ENCODE peak calls at places on chromosome 14, in ten cellular contexts. W, D, A, U, L, P, S, N, Z and Q are unnamed samples.

GRCh38 chr14:62002636-62003035 is 240.4 kb downstream of the SNAPC1 start:
- DNase-seq in W (peak; percentile 1), D (peak; percentile 55), Z (no peak), N (no peak), S (no peak), A (no peak), P (no peak), L (no peak), U (no peak), Q (no peak)

GRCh38 chr14:98853063-98853729 is 418.8 kb downstream of the BCL11B start:
- DNase-seq in S (no peak), U (no peak), N (no peak), Z (no peak), W (no peak), P (no peak), L (no peak), A (no peak), D (no peak), Q (no peak)

GRCh38 chr14:85482549-85482948 is 47.4 kb upstream of the FLRT2 start:
- DNase-seq in A (no peak), S (no peak), N (peak; percentile 75), D (no peak), Z (no peak), P (no peak), L (no peak), W (no peak), U (no peak), Q (no peak)

GRCh38 chr14:73216035-73216434 is 21.3 kb upstream of the PAPLN start:
- DNase-seq in N (no peak), W (no peak), S (no peak), P (no peak), D (no peak), L (no peak), A (no peak), U (no peak), Z (no peak), Q (no peak)

GRCh38 chr14:75234173-75234855 is 44.3 kb upstream of the FOS start:
- DNase-seq in L (no peak), P (no peak), N (peak; percentile 72), Z (peak; percentile 94), A (peak; percentile 48), W (no peak), U (peak; percentile 66), S (peak; percentile 49), D (peak; percentile 90), Q (peak; percentile 90)

GRCh38 chr14:50977863-50978520 is 33.7 kb upstream of the PYGL start:
- DNase-seq in N (no peak), Z (no peak), L (no peak), W (peak; percentile 39), P (no peak), U (no peak), D (no peak), S (no peak), A (no peak), Q (peak; percentile 70)

GRCh38 chr14:79910086-79910485 is 301.2 kb downstream of the DIO2 start:
- DNase-seq in S (no peak), U (no peak), A (no peak), N (no peak), L (no peak), P (no peak), D (no peak), W (no peak), Z (no peak), Q (no peak)

GRCh38 chr14:91866061-91866460 is 1.3 kb downstream of the TC2N start:
- DNase-seq in D (no peak), U (no peak), S (no peak), A (no peak), P (no peak), Z (peak; percentile 75), W (peak; percentile 61), N (no peak), L (no peak), Q (peak; percentile 35)

GRCh38 chr14:101731187-101732080 is 30.1 kb upstream of the PPP2R5C start:
- DNase-seq in Z (peak; percentile 75), L (peak; percentile 80), N (peak; percentile 92), W (peak; percentile 59), U (no peak), P (peak; percentile 84), D (peak; percentile 41), A (peak; percentile 92), S (peak; percentile 66), Q (peak; percentile 96)